ENCODE peak calls at places on chromosome 1, in six cellular contexts. U is tibial nerve, Y is fibroblast of the aortic adventitia, Q is heart left ventricle, N is heart right ventricle, C is skeletal muscle cell. B is an unnamed sample.
A peak's percentile ranks its signal among the peaks of the same experiment; 100 is the strongest.

GRCh38 chr1:47758341-47759237 is 238.6 kb downstream of the TRABD2B start:
- DNase-seq in N (no peak), U (peak; percentile 31), Q (no peak), C (no peak), Y (no peak), B (no peak)

GRCh38 chr1:151859814-151860405 is 6.4 kb upstream of the THEM5 start:
- DNase-seq in C (no peak), N (no peak), Y (no peak), U (no peak), Q (no peak), B (no peak)

GRCh38 chr1:19872190-19872589 is 10.0 kb upstream of the OTUD3 start:
- DNase-seq in Y (no peak), N (no peak), Q (no peak), C (no peak), U (no peak), B (no peak)

GRCh38 chr1:114462341-114462740 is 48.7 kb downstream of the TRIM33 start:
- DNase-seq in Q (no peak), U (no peak), N (no peak), Y (no peak), C (no peak), B (no peak)

GRCh38 chr1:20082772-20083171 is 12.8 kb downstream of the PLA2G5 start:
- DNase-seq in Y (no peak), N (no peak), C (no peak), Q (no peak), U (no peak), B (no peak)

GRCh38 chr1:84756455-84757082 is 66.3 kb upstream of the SSX2IP start:
- DNase-seq in U (no peak), C (no peak), Y (no peak), Q (no peak), N (no peak), B (no peak)

GRCh38 chr1:7046314-7046713 is 261.1 kb downstream of the CAMTA1 start:
- DNase-seq in C (peak; percentile 40), U (no peak), N (peak; percentile 28), Q (no peak), Y (peak; percentile 40), B (peak; percentile 10)

GRCh38 chr1:36576118-36576517 is 93.4 kb upstream of the CSF3R start:
- DNase-seq in Y (peak; percentile 35), U (no peak), N (peak; percentile 42), C (no peak), Q (peak; percentile 69), B (peak; percentile 44)

GRCh38 chr1:4140241-4140640 is 240.2 kb upstream of the C1orf174 start:
- DNase-seq in C (no peak), Q (no peak), N (no peak), U (no peak), Y (no peak), B (no peak)

GRCh38 chr1:186655877-186656276 is 24.3 kb downstream of the PTGS2 start:
- DNase-seq in N (no peak), Q (no peak), U (no peak), C (no peak), Y (no peak), B (no peak)

GRCh38 chr1:183605904-183606303 is 15.6 kb upstream of the NCF2 start:
- DNase-seq in Q (no peak), U (no peak), N (no peak), C (no peak), Y (no peak), B (no peak)
- H3K4me3 ChIP-seq in Q (no peak overlapping the region), U (no peak overlapping the region), N (no peak overlapping the region), C (no peak overlapping the region), Y (no peak overlapping the region), B (no peak overlapping the region)

GRCh38 chr1:16205891-16206546 is 6.4 kb downstream of the ARHGEF19 start:
- DNase-seq in C (no peak), N (peak; percentile 33), U (no peak), Y (no peak), Q (no peak), B (no peak)
- H3K4me3 ChIP-seq in C (peak overlapping the region; percentile 51), N (no peak overlapping the region), U (peak overlapping the region; percentile 61), Y (peak overlapping the region; percentile 68), Q (no peak overlapping the region), B (no peak overlapping the region)

GRCh38 chr1:228736844-228737415 is 1.7 kb downstream of the RHOU start:
- DNase-seq in Y (no peak), C (no peak), U (no peak), Q (no peak), N (no peak), B (no peak)

GRCh38 chr1:228734881-228735801 is at the start of gene RHOU:
- DNase-seq in C (no peak), Y (peak; percentile 39), Q (peak; percentile 91), N (peak; percentile 70), U (peak; percentile 55), B (peak; percentile 77)

GRCh38 chr1:228739826-228740225 is 4.5 kb downstream of the RHOU start:
- DNase-seq in Y (no peak), Q (no peak), N (no peak), C (no peak), U (no peak), B (no peak)

GRCh38 chr1:228735871-228736586 is 750 bp downstream of the RHOU start:
- DNase-seq in U (peak; percentile 21), Y (peak; percentile 31), N (peak; percentile 27), C (no peak), Q (peak; percentile 74), B (peak; percentile 77)

DNA sequence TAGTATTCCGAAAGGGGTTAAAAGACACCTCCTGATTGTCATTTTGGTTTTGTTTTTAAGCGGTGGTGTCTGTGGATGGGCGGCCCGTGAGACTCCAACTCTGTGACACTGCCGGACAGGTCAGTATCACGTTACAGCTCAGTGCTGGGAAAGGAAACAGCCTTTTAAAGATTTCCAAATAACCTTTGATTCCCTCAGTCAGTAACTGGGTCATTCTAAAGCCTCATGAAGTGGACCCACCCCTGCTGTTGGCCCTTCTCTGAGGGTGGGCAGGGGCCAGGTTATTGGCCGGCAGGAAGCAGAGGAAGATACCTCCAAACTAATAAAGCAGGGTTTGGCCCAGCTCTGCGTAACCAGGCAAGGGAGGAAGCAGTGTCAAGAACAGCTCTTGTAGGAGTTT is 2.3 kb downstream of the RHOU start:
- DNase-seq in C (no peak), Q (no peak), Y (no peak), U (no peak), N (no peak), B (peak; percentile 53)
- H3K4me3 ChIP-seq in C (no peak overlapping the region), Q (no peak overlapping the region), Y (no peak overlapping the region), U (peak overlapping the region; percentile 79), N (no peak overlapping the region), B (no peak overlapping the region)

DNA sequence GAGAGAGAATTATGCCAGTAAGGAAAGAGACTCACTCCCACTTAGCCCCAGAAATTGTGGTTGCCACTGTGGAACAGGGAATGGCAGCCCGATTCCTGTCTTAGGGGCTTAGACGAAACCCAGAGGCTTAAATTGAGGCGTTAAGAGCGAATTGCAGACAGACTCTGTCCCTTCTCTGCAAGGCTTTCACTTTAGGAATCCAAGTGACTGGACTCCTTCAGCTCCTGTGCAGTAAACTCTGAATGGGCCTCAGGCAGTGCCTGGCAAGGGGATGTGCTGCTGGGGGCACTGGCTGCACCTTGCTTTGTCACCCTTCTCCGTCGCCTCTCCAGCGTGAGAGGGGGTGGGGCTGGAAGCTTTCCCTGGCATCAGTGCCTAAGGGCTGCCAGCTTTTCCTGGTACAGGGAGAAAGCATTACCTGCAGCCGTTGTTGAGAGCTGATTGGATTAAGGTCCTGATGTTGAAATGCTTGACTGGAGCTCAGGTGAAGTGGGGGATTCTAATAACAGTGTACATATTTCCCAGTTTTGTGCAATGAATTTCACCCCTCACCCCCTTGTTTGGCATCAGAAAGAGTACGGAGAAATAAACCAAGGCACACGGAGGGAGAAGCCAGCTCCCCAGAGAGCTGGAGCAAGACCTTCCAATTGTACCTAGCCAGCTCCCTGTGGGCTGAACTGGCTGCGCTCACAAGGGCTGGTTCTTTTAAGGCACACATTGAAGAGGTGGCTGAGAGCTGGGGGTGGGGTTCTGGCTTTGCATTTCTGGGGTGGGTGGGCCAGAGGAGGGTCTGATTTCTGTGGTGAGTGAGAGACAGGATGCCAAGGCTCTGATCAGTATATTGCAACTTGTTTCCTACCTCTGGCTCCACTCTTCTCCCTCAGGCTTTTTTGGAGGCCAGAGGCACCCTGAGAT is 39.7 kb upstream of the NFASC start:
- DNase-seq in Y (no peak), C (no peak), N (no peak), Q (no peak), U (no peak), B (no peak)
- H3K4me3 ChIP-seq in Y (peak overlapping the region; percentile 3), C (no peak overlapping the region), N (no peak overlapping the region), Q (no peak overlapping the region), U (no peak overlapping the region), B (no peak overlapping the region)

DNA sequence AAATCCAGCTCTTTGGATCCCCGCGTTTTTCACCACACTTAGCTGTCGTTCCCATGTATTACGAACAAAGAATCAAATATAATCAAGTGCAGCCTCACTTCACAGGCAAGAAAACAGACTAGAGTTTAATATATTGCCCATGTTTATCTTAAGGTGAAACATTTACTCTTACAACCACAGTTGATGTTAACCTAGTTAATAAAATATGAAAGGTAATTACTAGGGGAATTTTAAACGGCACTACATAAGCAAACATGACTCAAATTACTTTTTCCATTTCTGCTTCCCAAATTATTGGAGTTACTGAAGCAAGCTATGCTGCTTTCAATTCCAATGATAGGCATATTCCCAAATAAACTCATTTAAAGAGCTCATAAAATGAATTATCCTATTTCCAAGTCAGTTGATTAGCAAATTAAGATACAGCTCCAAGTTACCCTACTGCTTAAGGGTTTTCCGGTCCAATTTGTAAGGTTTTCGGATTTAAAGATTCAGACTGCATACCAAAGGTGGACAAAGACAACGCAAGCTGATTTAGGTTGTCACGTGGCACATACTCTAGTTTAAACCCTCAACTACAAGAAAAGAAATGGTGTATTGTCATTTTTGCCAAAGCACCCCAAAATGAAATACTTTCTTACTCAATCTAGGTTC is 5.9 kb downstream of the COX20 start:
- DNase-seq in U (no peak), Y (no peak), N (no peak), C (no peak), Q (no peak), B (no peak)
- H3K4me3 ChIP-seq in U (no peak overlapping the region), Y (no peak overlapping the region), N (no peak overlapping the region), C (no peak overlapping the region), Q (no peak overlapping the region), B (no peak overlapping the region)

GRCh38 chr1:31504001-31504400 is 72.3 kb upstream of the TINAGL1 start:
- DNase-seq in U (no peak), N (no peak), Q (no peak), Y (no peak), C (no peak), B (no peak)
- H3K4me3 ChIP-seq in U (no peak overlapping the region), N (no peak overlapping the region), Q (no peak overlapping the region), Y (no peak overlapping the region), C (no peak overlapping the region), B (no peak overlapping the region)

B was measured in thyroid gland.